ENCODE peak calls at places on chromosome 4, in eight cellular contexts. K is HCT116, C is fibroblast of lung, L is neural progenitor cell, R is endothelial cell of umbilical vein, F is IMR-90, W is SK-N-SH, Q is H9. E is an unnamed sample.

GRCh38 chr4:168880811-168881595 is 129.1 kb downstream of the CBR4 start:
- DNase-seq in K (no peak), C (no peak), R (no peak), Q (no peak), W (no peak), F (no peak), L (no peak), E (no peak)

GRCh38 chr4:25117274-25117673 is 43.0 kb downstream of the SEPSECS start:
- DNase-seq in W (no peak), F (no peak), L (no peak), C (no peak), R (no peak), Q (no peak), K (no peak), E (no peak)

GRCh38 chr4:88467392-88467791 is 10.5 kb downstream of the HERC5 start:
- DNase-seq in Q (no peak), F (no peak), L (peak), W (no peak), C (no peak), R (no peak), K (no peak), E (no peak)

GRCh38 chr4:2352729-2353221 is 65.7 kb downstream of the ZFYVE28 start:
- DNase-seq in W (no peak), L (no peak), C (no peak), F (no peak), Q (no peak), K (no peak), R (no peak), E (no peak)

GRCh38 chr4:42715807-42716482 is 59.0 kb upstream of the ATP8A1 start:
- DNase-seq in R (no peak), W (no peak), L (no peak), F (no peak), Q (no peak), C (no peak), K (no peak), E (no peak)

GRCh38 chr4:2347190-2347589 is 71.3 kb downstream of the ZFYVE28 start:
- DNase-seq in Q (no peak), R (no peak), W (no peak), K (no peak), C (no peak), F (no peak), L (no peak), E (no peak)

GRCh38 chr4:27861381-27861787 is 1000.7 kb downstream of the STIM2 start:
- DNase-seq in C (peak), L (peak), F (peak), W (peak), K (peak), R (no peak), Q (peak), E (peak)

GRCh38 chr4:111880116-111880515 is 265.1 kb upstream of the FAM241A start:
- DNase-seq in R (no peak), W (no peak), Q (no peak), K (no peak), C (no peak), F (no peak), L (no peak), E (no peak)

GRCh38 chr4:4995866-4996265 is 23.4 kb downstream of the CYTL1 start:
- DNase-seq in K (no peak), Q (no peak), W (peak), C (peak), F (no peak), L (no peak), R (no peak), E (no peak)

GRCh38 chr4:25098964-25099843 is 61.0 kb downstream of the SEPSECS start:
- DNase-seq in C (peak), Q (no peak), K (no peak), R (peak), W (peak), F (peak), L (no peak), E (no peak)

GRCh38 chr4:178271386-178271785 is 829.1 kb upstream of the AGA start:
- DNase-seq in W (peak), Q (no peak), K (no peak), F (no peak), L (no peak), R (no peak), C (no peak), E (no peak)

GRCh38 chr4:74181225-74181624 is 23.3 kb downstream of the MTHFD2L start:
- DNase-seq in Q (no peak), L (no peak), C (peak), K (no peak), R (no peak), F (peak), W (no peak), E (no peak)

GRCh38 chr4:112515278-112516075 is 503 bp downstream of the NEUROG2 start:
- DNase-seq in L (peak), F (no peak), R (peak), Q (peak), C (peak), W (peak), K (no peak), E (peak)

GRCh38 chr4:69707807-69708206 is 52.6 kb downstream of the SULT1B1 start:
- DNase-seq in L (no peak), W (no peak), F (no peak), R (no peak), Q (no peak), C (peak), K (no peak), E (no peak)

GRCh38 chr4:55661398-55662056 is 25.4 kb upstream of the NMU start:
- DNase-seq in K (no peak), R (no peak), L (no peak), F (no peak), C (no peak), W (no peak), Q (no peak), E (no peak)

GRCh38 chr4:33218238-33218637 is 2498.1 kb downstream of the PCDH7 start:
- DNase-seq in C (no peak), W (no peak), F (no peak), K (no peak), L (no peak), Q (no peak), R (no peak), E (no peak)

GRCh38 chr4:86934772-86935498 is at the start of gene AFF1:
- DNase-seq in L (peak), C (peak), Q (peak), W (peak), F (peak), R (peak), K (peak), E (peak)

GRCh38 chr4:86939123-86939522 is 4.3 kb downstream of the AFF1 start:
- DNase-seq in L (no peak), Q (no peak), R (peak), C (no peak), F (no peak), K (no peak), W (no peak), E (no peak)

GRCh38 chr4:86935499-86935832 is 655 bp downstream of the AFF1 start:
- DNase-seq in K (no peak), F (no peak), C (no peak), L (no peak), W (peak), R (no peak), Q (no peak), E (peak)

GRCh38 chr4:86934147-86934771 is 552 bp upstream of the AFF1 start:
- DNase-seq in W (peak), C (peak), R (no peak), K (no peak), F (no peak), L (peak), Q (no peak), E (no peak)

GRCh38 chr4:86935833-86936721 is 1.3 kb downstream of the AFF1 start:
- DNase-seq in L (peak), R (peak), Q (peak), C (peak), F (peak), W (no peak), K (peak), E (peak)
- TF ChIP-seq CTCF in L (no peak), R (no peak), Q (no peak), C (no peak), F (no peak), W (no peak), K (no peak), E (peak)

GRCh38 chr4:114867291-114867690 is 246.1 kb downstream of the NDST4 start:
- DNase-seq in C (no peak), F (no peak), R (no peak), K (no peak), W (no peak), L (no peak), Q (no peak), E (no peak)
- H3K4me2 ChIP-seq in C (no peak), F (no peak), R (no peak), K (no peak), W (no peak), L (peak), Q (no peak), E (no peak)

GRCh38 chr4:89715611-89716010 is 121.3 kb downstream of the SNCA start:
- DNase-seq in K (no peak), C (no peak), R (no peak), W (no peak), Q (no peak), L (no peak), F (no peak), E (no peak)
- H3K9ac ChIP-seq in K (no peak), C (no peak), R (no peak), W (no peak), Q (no peak), L (no peak), F (no peak), E (no peak)

DNA sequence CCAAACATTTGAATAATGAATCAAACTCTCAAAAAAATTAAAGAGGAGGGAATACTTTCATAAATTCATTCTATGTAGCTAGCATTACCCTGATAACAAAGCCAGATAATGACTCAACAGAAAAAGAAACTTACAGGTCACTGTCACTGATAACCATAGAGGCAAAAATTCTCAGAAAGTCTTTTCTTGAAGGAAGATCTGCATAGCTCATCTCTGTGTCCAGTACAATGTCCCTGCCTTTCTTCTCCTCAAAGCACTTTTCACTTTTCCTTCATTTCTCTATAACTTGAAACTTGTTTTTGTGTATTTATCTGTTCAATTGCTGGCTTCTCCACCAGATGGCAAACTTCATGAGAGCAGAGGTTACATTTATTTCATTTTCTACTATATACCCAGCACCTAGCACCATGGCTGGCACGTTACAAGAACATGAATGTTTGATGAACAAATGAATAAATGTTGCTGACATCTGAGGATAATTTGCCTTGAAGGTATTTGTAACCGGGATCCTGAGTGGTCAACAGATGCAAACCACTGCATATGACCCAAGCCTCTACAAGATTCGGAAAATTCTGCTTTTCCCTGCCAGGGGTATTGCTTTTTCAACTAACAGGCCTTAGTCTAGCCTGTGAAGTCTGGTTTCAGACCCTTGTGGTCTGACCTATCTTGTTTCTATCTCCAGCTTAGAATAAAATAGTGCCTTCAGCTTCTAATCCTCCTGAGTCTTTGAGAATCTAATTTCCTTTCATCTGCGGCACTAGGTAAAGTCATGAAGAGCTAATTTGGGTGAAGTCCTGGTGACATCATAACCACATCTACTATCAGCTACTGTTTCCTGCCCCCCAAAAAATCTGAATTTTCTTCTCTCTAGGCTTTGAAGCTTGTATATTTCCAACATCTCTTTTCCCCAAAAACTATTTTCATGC is 52.5 kb upstream of the ANTXR2 start:
- DNase-seq in F (peak), C (peak), K (peak), R (peak), W (no peak), L (no peak), Q (no peak), E (peak)
- TF ChIP-seq CTCF in F (peak), C (peak), K (peak), R (peak), W (peak), L (peak), Q (peak), E (peak)

GRCh38 chr4:23969635-23970034 is 79.8 kb upstream of the PPARGC1A start:
- DNase-seq in K (no peak), Q (no peak), F (peak), L (no peak), C (no peak), R (no peak), W (no peak), E (no peak)
- H3K4me2 ChIP-seq in K (no peak), Q (no peak), F (no peak), L (no peak), C (no peak), R (no peak), W (no peak), E (no peak)

GRCh38 chr4:970854-971520 is 2.4 kb downstream of the DGKQ start:
- DNase-seq in W (no peak), R (no peak), Q (no peak), F (no peak), L (no peak), C (no peak), K (no peak), E (no peak)

GRCh38 chr4:974668-975067 is 1.3 kb upstream of the DGKQ start:
- DNase-seq in W (no peak), C (no peak), F (no peak), L (no peak), R (no peak), Q (no peak), K (no peak), E (no peak)

GRCh38 chr4:971670-972500 is 1.5 kb downstream of the DGKQ start:
- DNase-seq in R (no peak), W (no peak), K (no peak), L (no peak), Q (no peak), F (no peak), C (no peak), E (no peak)

GRCh38 chr4:973431-974397 is at the start of gene DGKQ:
- DNase-seq in W (peak), F (peak), Q (peak), R (peak), C (peak), K (no peak), L (peak), E (no peak)

DNA sequence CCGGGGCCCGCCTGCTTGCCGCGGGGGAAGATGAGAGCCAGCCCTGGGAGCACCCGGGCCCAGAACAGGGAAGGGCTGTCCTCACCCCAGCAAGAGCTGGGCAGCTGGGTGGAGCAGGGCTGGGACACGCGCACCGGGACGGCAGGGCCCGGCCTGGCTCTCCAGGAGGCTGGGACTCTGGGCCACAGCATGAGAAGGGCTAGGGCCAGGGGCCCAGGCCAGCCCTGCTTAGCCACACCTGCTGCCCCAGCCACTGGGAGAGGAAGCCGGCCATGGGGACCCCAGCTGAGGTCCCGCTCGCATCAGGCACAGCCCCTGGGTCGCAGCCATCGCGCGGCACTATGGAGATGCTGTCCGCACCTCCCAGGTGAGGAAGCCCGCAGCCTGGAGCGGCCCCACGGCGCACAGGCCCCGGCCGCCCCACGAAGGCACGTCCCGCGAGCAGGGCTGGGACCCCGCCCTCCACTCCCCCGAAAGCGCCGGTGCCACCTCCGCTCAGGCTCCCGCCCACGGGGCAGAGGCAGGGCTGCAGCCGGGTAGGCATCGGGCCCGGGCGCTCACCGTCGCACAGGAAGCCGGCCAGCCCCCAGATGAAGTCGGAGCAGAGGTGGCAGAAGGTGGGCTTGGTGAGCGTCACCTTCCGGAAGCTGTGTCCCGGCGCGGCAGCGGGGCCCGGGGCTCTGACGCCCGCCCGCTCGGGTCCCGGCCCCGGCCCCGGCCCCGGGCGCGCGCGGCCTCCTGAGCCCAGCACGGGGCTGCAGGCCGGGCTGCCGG is 531 bp downstream of the DGKQ start:
- DNase-seq in K (no peak), F (no peak), Q (no peak), R (peak), C (no peak), L (peak), W (peak), E (no peak)
- H3K9ac ChIP-seq in K (peak), F (peak), Q (no peak), R (peak), C (peak), L (peak), W (peak), E (no peak)

DNA sequence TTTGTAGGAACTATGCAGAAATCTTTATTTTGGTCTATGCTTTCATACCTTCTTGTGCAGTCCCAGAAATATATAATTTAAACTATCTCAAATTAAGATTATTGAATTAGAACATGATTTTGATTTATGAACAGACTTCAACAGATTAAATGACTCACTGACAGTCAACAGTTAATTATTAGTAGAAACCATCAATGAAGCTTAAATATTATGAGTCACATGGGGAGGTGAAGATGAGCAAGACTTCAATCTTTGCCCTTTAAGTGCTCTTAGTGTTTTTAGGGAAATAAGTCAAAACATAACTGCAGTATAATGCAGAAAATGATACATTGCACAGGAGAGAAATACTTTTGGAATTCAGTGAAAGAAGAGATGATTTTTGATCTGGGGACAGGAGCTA is 81.5 kb upstream of the BMP3 start:
- DNase-seq in F (no peak), K (no peak), R (no peak), Q (no peak), C (no peak), L (no peak), W (no peak), E (no peak)
- TF ChIP-seq CTCF in F (no peak), K (no peak), R (no peak), Q (no peak), C (no peak), L (no peak), W (no peak), E (no peak)

GRCh38 chr4:1097553-1097952 is 15.8 kb downstream of the RNF212 start:
- DNase-seq in L (no peak), W (no peak), F (no peak), Q (peak), K (no peak), C (no peak), R (no peak), E (no peak)
- H3K4me2 ChIP-seq in L (no peak), W (no peak), F (no peak), Q (no peak), K (no peak), C (no peak), R (no peak), E (no peak)

DNA sequence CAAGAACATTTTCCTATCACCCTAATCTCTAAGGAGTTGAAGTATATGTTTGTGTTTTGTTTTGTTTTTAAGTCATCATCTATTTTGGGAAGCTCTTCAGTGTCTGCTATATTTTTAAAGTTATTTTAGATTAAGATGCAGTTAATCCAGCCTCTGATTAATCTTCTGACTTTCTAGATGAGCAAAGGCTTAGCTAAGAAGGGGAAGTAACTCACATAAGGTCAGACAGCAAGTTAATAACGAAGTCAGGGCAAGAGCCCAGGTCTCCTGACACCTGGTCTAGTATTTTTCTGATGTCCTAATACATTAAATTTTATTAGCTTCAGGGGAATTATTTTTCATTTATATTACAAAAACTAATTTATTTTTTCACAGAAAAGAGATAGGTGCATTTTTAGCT is 168.5 kb downstream of the SOWAHB start:
- DNase-seq in R (no peak), F (no peak), W (no peak), C (no peak), K (no peak), L (no peak), Q (no peak), E (no peak)
- H3K9ac ChIP-seq in R (no peak), F (no peak), W (no peak), C (no peak), K (no peak), L (no peak), Q (no peak), E (no peak)

GRCh38 chr4:17894421-17894820 is 83.6 kb downstream of the NCAPG start:
- DNase-seq in R (no peak), L (no peak), K (no peak), F (no peak), Q (no peak), C (no peak), W (no peak), E (no peak)

GRCh38 chr4:17889692-17890091 is 78.9 kb downstream of the NCAPG start:
- DNase-seq in F (no peak), K (no peak), R (no peak), L (no peak), Q (no peak), W (no peak), C (no peak), E (no peak)

GRCh38 chr4:17898553-17898952 is 87.8 kb downstream of the NCAPG start:
- DNase-seq in W (no peak), K (no peak), C (no peak), Q (no peak), F (no peak), R (peak), L (no peak), E (no peak)

GRCh38 chr4:17895481-17895880 is 84.7 kb downstream of the NCAPG start:
- DNase-seq in L (no peak), K (no peak), W (no peak), Q (no peak), R (no peak), F (no peak), C (no peak), E (no peak)
- TF ChIP-seq CTCF in L (no peak), K (no peak), W (no peak), Q (no peak), R (no peak), F (no peak), C (no peak), E (no peak)